ENCODE peak calls at places on chromosomes 12 and 14, in seven cellular contexts. Z is LoVo, V is T follicular helper cell, Q is kidney glomerular epithelial cell, H is heart left ventricle, P is amniotic stem cell, T is MCF 10A. A is an unnamed sample.

GRCh38 chr12:22518067-22518719 is 26.1 kb downstream of the C2CD5 start:
- DNase-seq in Z (no peak), V (no peak), Q (peak), H (no peak), P (no peak), T (peak), A (no peak)

GRCh38 chr12:57504033-57504432 is 16.2 kb downstream of the MARS1 start:
- DNase-seq in Z (no peak), V (no peak), Q (no peak), H (no peak), P (no peak), T (no peak), A (no peak)

GRCh38 chr12:55797068-55797467 is 20.5 kb downstream of the SARNP start:
- DNase-seq in Z (no peak), V (no peak), Q (no peak), H (no peak), P (no peak), T (peak), A (no peak)

GRCh38 chr12:123119808-123120207 is 31.1 kb downstream of the PITPNM2 start:
- DNase-seq in Z (no peak), V (peak), Q (no peak), H (no peak), P (no peak), T (no peak), A (no peak)

GRCh38 chr12:131752457-131752856 is 41.6 kb downstream of the SFSWAP start:
- DNase-seq in Z (no peak), V (no peak), Q (no peak), H (no peak), P (no peak), T (no peak), A (no peak)

GRCh38 chr12:2198542-2198941 is 145.8 kb downstream of the CACNA1C start:
- DNase-seq in Z (no peak), V (no peak), Q (no peak), H (no peak), P (no peak), T (no peak), A (no peak)

GRCh38 chr12:80032967-80033366 is 66.4 kb upstream of the OTOGL start:
- DNase-seq in Z (no peak), V (no peak), Q (peak), H (no peak), P (no peak), T (no peak), A (no peak)

GRCh38 chr14:61269321-61270083 is 11.6 kb downstream of the TMEM30B start:
- DNase-seq in Z (peak), V (peak), Q (peak), H (peak), P (peak), T (peak), A (no peak)

GRCh38 chr14:90788031-90788430 is 28.2 kb downstream of the TTC7B start:
- DNase-seq in Z (no peak), V (no peak), Q (no peak), H (no peak), P (no peak), T (no peak), A (no peak)

GRCh38 chr12:120979862-120980696 is 1.7 kb downstream of the HNF1A start:
- DNase-seq in Z (no peak), V (no peak), Q (no peak), H (no peak), P (no peak), T (no peak), A (no peak)

GRCh38 chr12:78290606-78291345 is 460.1 kb downstream of the NAV3 start:
- DNase-seq in Z (no peak), V (no peak), Q (peak), H (no peak), P (peak), T (peak), A (peak)